ENCODE peak calls at places on chromosomes 11 and 22, in five cellular contexts. J, B, O, Y and K are unnamed samples.

GRCh38 chr11:115912484-115912945 is 408.3 kb upstream of the CADM1 start:
- DNase-seq in J (no peak), B (peak), O (no peak), Y (no peak), K (no peak)

GRCh38 chr11:128196235-128196634 is 391.1 kb downstream of the ETS1 start:
- DNase-seq in J (no peak), B (no peak), O (no peak), Y (no peak), K (no peak)

GRCh38 chr22:43477151-43477725 is 65.4 kb downstream of the MPPED1 start:
- DNase-seq in J (peak), B (no peak), O (no peak), Y (no peak), K (no peak)

GRCh38 chr11:65221026-65221425 is 39.3 kb downstream of the CAPN1 start:
- DNase-seq in J (no peak), B (no peak), O (no peak), Y (no peak), K (no peak)

GRCh38 chr11:725624-726202 is 19.7 kb downstream of the EPS8L2 start:
- DNase-seq in J (peak), B (peak), O (no peak), Y (no peak), K (no peak)

GRCh38 chr11:88402784-88403183 is 65.2 kb upstream of the CTSC start:
- DNase-seq in J (no peak), B (no peak), O (no peak), Y (no peak), K (no peak)

GRCh38 chr11:113392522-113392921 is 4.9 kb downstream of the ANKK1 start:
- DNase-seq in J (no peak), B (no peak), O (no peak), Y (no peak), K (no peak)

GRCh38 chr11:72745511-72745910 is 6.7 kb downstream of the ARAP1 start:
- DNase-seq in J (peak), B (no peak), O (no peak), Y (no peak), K (no peak)

DNA sequence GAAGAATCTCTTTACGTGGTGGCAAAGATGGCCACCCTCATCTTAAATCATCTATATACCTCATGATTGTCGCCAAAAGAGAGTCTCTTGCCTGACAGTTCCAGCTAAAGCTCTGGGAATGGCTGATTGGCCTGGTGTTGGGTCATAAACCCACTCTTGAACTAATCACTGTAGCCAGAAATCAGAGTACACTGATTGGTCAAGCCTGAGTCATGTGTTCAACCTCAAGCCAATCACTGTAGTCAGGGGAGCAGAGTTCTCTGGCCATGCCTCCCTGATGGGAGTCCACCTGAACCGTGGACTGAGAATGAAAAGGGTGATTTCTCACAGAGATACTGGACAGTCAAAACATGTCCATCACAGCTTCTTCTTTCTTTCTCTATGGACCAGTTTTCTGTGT is 45.8 kb downstream of the RCN1 start:
- DNase-seq in J (no peak), B (no peak), O (no peak), Y (no peak), K (no peak)
- H3K27ac ChIP-seq in J (no peak), B (no peak), O (peak), Y (no peak), K (no peak)

GRCh38 chr22:27467039-27467438 is 334.5 kb downstream of the MN1 start:
- DNase-seq in J (no peak), B (no peak), O (no peak), Y (no peak), K (no peak)

GRCh38 chr22:27468712-27469111 is 332.8 kb downstream of the MN1 start:
- DNase-seq in J (no peak), B (no peak), O (no peak), Y (no peak), K (no peak)

GRCh38 chr22:27473533-27473932 is 328.0 kb downstream of the MN1 start:
- DNase-seq in J (no peak), B (no peak), O (no peak), Y (no peak), K (no peak)

GRCh38 chr22:27472975-27473374 is 328.6 kb downstream of the MN1 start:
- DNase-seq in J (no peak), B (no peak), O (no peak), Y (no peak), K (no peak)

GRCh38 chr22:27470169-27470772 is 331.3 kb downstream of the MN1 start:
- DNase-seq in J (no peak), B (no peak), O (no peak), Y (no peak), K (no peak)
- H3K27ac ChIP-seq in J (no peak), B (no peak), O (no peak), Y (no peak), K (no peak)

DNA sequence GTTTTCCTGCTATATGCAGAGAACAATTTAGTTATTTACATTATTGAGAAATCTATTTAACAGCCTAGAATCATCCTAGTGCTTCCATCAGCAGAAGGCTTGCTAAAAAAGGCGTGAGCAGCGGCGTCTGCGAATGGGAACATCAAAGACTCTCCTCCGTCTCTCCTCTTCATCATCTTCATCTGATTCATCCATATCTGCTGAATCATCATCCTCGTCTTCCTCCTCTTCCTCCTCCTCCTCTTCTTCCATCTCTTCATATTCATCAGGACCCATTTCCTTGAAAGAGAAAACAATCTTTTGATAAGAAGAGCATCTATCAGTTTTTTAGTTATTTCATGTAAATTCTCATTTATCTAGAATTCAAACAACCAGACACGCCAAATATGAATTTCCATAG is 5.6 kb upstream of the CD59 start:
- DNase-seq in J (no peak), B (no peak), O (no peak), Y (no peak), K (no peak)
- H3K27ac ChIP-seq in J (no peak), B (no peak), O (no peak), Y (no peak), K (no peak)

GRCh38 chr22:23892626-23893445 is 1.3 kb upstream of the MIF start:
- DNase-seq in J (peak), B (no peak), O (no peak), Y (no peak), K (no peak)
- H3K27ac ChIP-seq in J (peak), B (no peak), O (no peak), Y (peak), K (peak)

DNA sequence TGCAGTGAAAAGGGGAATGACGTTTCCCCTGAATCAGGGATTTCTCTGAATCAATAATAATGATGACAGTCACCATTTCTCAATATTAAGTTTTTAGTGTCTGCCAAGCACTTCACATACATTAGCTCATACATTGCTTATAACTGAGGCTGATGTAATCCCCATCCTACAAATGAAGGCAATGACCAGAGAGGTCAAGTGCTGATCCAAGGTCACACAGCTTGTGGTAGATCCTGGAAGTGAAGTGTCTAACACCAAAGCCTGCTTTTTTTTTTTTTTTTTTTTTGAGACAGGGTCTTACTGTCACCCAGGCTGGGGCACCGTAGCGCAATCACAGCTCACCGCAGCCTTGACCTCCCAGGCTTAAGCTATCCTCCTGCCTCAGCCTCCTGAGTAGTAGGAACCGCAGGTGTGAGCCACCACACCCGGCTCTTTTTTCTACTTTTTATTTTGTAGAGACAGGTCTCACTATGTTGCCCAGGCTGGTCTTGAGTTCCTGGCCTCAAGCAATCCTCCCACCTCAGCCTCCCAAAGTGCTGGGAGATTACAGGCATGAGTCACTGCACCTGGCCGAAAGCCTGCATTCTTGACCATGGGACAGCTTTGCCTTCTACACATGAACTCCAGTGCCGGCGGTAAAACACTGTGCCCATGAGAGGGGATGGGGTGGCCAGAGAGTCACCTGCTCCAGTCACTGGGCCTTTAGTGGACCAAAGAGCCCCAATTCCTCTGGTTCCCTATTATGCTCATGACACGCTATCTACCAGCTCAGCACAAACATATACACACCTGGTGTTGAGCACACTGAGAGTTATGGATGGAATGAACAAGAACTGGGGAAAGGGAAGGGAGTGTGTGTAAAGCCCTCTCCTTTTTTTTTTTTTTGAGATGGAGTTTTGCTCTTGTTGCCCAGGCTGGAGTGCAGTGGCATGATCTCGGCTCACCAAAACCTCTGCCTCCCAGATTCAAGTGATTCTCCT is 17.4 kb downstream of the ARHGAP1 start:
- DNase-seq in J (peak), B (no peak), O (no peak), Y (no peak), K (no peak)
- H3K27ac ChIP-seq in J (no peak), B (no peak), O (no peak), Y (no peak), K (no peak)

GRCh38 chr11:86632499-86633269 is 39.7 kb downstream of the ME3 start:
- DNase-seq in J (no peak), B (peak), O (peak), Y (no peak), K (no peak)
- H3K27ac ChIP-seq in J (no peak), B (no peak), O (peak), Y (no peak), K (no peak)

DNA sequence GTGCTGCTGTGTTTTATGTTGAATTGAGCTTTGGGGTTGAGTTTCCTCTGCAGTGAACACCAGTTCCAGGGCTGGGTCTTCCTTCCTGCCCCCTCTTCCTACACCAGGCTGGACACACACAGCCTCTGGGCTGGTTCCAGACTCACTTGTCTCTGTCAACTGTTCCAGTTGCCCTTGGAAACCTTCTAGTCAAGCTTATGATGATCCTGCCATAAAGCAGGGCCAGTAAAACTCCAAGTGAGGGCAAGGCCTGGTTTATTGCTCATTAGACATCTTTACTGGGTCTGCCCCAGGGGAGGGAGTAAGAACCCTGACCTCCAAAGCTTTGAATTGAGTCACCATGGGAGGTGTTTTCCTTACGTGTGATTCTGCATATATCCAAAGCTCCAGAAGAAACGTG is 61.1 kb downstream of the KIAA1671 start:
- DNase-seq in J (no peak), B (no peak), O (no peak), Y (no peak), K (no peak)
- H3K27ac ChIP-seq in J (no peak), B (no peak), O (no peak), Y (no peak), K (no peak)

DNA sequence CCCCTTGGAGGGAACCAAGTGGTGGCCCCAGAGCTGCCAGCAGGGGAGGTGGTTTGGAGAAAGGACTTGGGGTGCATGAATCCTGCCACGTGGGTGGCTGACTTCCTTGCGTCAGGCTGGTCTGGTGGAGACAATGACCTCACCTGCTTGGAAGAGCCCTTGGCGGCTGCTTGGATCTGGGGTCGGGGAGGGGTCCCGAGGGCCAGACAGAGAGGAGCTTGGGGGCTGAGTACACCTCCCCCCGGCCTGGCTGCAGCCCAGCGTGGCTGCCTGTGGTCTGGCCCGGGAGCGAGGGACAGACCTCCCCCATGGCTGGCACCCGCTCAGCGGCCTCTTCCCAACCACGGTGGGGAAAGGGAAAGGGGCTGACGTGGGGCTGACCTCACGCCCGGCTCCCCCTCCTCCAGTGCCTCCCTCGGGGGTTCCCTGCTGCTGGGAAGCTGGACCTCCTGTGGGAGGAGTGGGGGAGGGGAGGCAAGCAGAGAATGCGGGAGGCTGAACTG is 13.8 kb downstream of the LIF start:
- DNase-seq in J (no peak), B (no peak), O (no peak), Y (no peak), K (no peak)
- H3K27ac ChIP-seq in J (no peak), B (no peak), O (no peak), Y (no peak), K (no peak)